ENCODE peak calls at places on chromosome 4, in five cellular contexts. H is CD8-positive, alpha-beta memory T cell; N is esophagus squamous epithelium; J is testis; P is colonic mucosa. V is an unnamed sample. For H3K9me3 and H3K27me3, the result is how much of the 10 kb centered on the place peaks cover.

GRCh38 chr4:110128092-110128989 is 70.1 kb downstream of the ELOVL6 start:
- DNase-seq in H (no peak), N (no peak), J (peak), P (peak), V (no peak)

GRCh38 chr4:173793937-173794510 is 264.0 kb upstream of the HAND2 start:
- DNase-seq in H (no peak), N (no peak), J (no peak), P (no peak), V (no peak)

GRCh38 chr4:26779224-26779623 is 81.4 kb upstream of the STIM2 start:
- DNase-seq in H (no peak), N (no peak), J (no peak), P (no peak), V (no peak)

GRCh38 chr4:157776930-157777329 is 395.9 kb downstream of the GASK1B start:
- DNase-seq in H (no peak), N (no peak), J (no peak), P (no peak), V (no peak)

GRCh38 chr4:8039290-8039689 is 99.6 kb upstream of the AFAP1 start:
- DNase-seq in H (no peak), N (no peak), J (peak), P (no peak), V (no peak)

GRCh38 chr4:186702940-186703339 is 20.7 kb downstream of the FAT1 start:
- DNase-seq in H (no peak), N (no peak), J (no peak), P (no peak), V (no peak)

GRCh38 chr4:29560452-29560851 is 1159.7 kb upstream of the PCDH7 start:
- DNase-seq in H (no peak), N (no peak), J (no peak), P (no peak), V (no peak)

GRCh38 chr4:163666335-163666888 is 171.9 kb downstream of the TMA16 start:
- DNase-seq in H (no peak), N (no peak), J (no peak), P (no peak), V (no peak)

GRCh38 chr4:173998471-173999144 is 284.9 kb downstream of the FBXO8 start:
- DNase-seq in H (no peak), N (no peak), J (no peak), P (no peak), V (no peak)

GRCh38 chr4:126958482-126958881 is 674.3 kb upstream of the INTU start:
- DNase-seq in H (no peak), N (no peak), J (no peak), P (no peak), V (no peak)

GRCh38 chr4:119139822-119140252 is 4.2 kb downstream of the MYOZ2 start:
- DNase-seq in H (peak), N (no peak), J (no peak), P (no peak), V (no peak)

GRCh38 chr4:113921089-113921842 is 58.2 kb downstream of the ARSJ start:
- DNase-seq in H (no peak), N (no peak), J (no peak), P (no peak), V (no peak)

GRCh38 chr4:2343476-2343875 is 75.0 kb downstream of the ZFYVE28 start:
- DNase-seq in H (no peak), N (no peak), J (peak), P (no peak), V (no peak)

GRCh38 chr4:151199496-151200190 is 77.3 kb upstream of the PRSS48 start:
- DNase-seq in H (no peak), N (no peak), J (no peak), P (no peak), V (no peak)

GRCh38 chr4:94455081-94455480 is 3.3 kb downstream of the PDLIM5 start:
- DNase-seq in H (no peak), N (no peak), J (no peak), P (peak), V (no peak)

GRCh38 chr4:156781852-156782251 is 189.7 kb downstream of the PDGFC start:
- DNase-seq in H (no peak), N (no peak), J (no peak), P (no peak), V (no peak)

GRCh38 chr4:26804876-26805275 is 55.8 kb upstream of the STIM2 start:
- DNase-seq in H (no peak), N (no peak), J (no peak), P (no peak), V (no peak)

GRCh38 chr4:40283413-40283812 is 51.7 kb upstream of the CHRNA9 start:
- DNase-seq in H (no peak), N (no peak), J (no peak), P (no peak), V (no peak)

GRCh38 chr4:96912731-96913130 is 1072.8 kb downstream of the PDHA2 start:
- DNase-seq in H (no peak), N (no peak), J (no peak), P (no peak), V (no peak)

GRCh38 chr4:168587326-168588125 is 90.7 kb downstream of the PALLD start:
- DNase-seq in H (no peak), N (no peak), J (no peak), P (no peak), V (no peak)

GRCh38 chr4:87270144-87270543 is 49.7 kb upstream of the KLHL8 start:
- DNase-seq in H (no peak), N (no peak), J (peak), P (no peak), V (peak)

GRCh38 chr4:157075811-157076577 is at the start of gene GLRB:
- DNase-seq in H (no peak), N (no peak), J (peak), P (no peak), V (no peak)

GRCh38 chr4:1790005-1790404 is 3.1 kb upstream of the FGFR3 start:
- DNase-seq in H (no peak), N (no peak), J (no peak), P (no peak), V (no peak)

GRCh38 chr4:123438031-123438430 is 41.4 kb downstream of the SPRY1 start:
- DNase-seq in H (no peak), N (no peak), J (peak), P (no peak), V (no peak)

GRCh38 chr4:149296503-149296902 is 519.1 kb downstream of the IQCM start:
- DNase-seq in H (no peak), N (no peak), J (no peak), P (no peak), V (no peak)

GRCh38 chr4:41360911-41361830 is 104.4 kb downstream of the UCHL1 start:
- DNase-seq in H (no peak), N (no peak), J (peak), P (peak), V (no peak)

GRCh38 chr4:73223258-73223651 is 35.3 kb downstream of the ANKRD17 start:
- DNase-seq in H (no peak), N (no peak), J (no peak), P (no peak), V (no peak)

GRCh38 chr4:52752921-52753320 is 1.7 kb upstream of the ERVMER34-1 start:
- DNase-seq in H (no peak), N (no peak), J (no peak), P (no peak), V (no peak)

GRCh38 chr4:38069271-38069760 is 109.1 kb downstream of the PTTG2 start:
- DNase-seq in H (no peak), N (no peak), J (no peak), P (peak), V (peak)

GRCh38 chr4:1305781-1306455 is 16.2 kb downstream of the MAEA start:
- DNase-seq in H (no peak), N (no peak), J (no peak), P (peak), V (no peak)

GRCh38 chr4:21900211-21900610 is 48.4 kb downstream of the KCNIP4 start:
- DNase-seq in H (no peak), N (no peak), J (no peak), P (no peak), V (no peak)

GRCh38 chr4:21898101-21898500 is 50.5 kb downstream of the KCNIP4 start:
- DNase-seq in H (no peak), N (no peak), J (no peak), P (no peak), V (no peak)

GRCh38 chr4:21901281-21901680 is 47.3 kb downstream of the KCNIP4 start:
- DNase-seq in H (no peak), N (no peak), J (no peak), P (no peak), V (no peak)

GRCh38 chr4:21896767-21897166 is 51.8 kb downstream of the KCNIP4 start:
- DNase-seq in H (no peak), N (no peak), J (no peak), P (no peak), V (no peak)

GRCh38 chr4:21901831-21902230 is 46.7 kb downstream of the KCNIP4 start:
- DNase-seq in H (no peak), N (no peak), J (no peak), P (no peak), V (no peak)
- H3K4me3 ChIP-seq in H (no peak), N (no peak), J (no peak), P (no peak), V (no peak)

GRCh38 chr4:28251831-28252230 is 1391.2 kb downstream of the STIM2 start:
- DNase-seq in H (no peak), N (no peak), J (no peak), P (no peak), V (no peak)
- H3K9me3 ChIP-seq in H (under half), N (under half), J (under half), P (under half), V (under half)

GRCh38 chr4:82287720-82288119 is 86.1 kb downstream of the HNRNPD start:
- DNase-seq in H (no peak), N (no peak), J (no peak), P (no peak), V (no peak)

GRCh38 chr4:82284475-82284857 is 89.3 kb downstream of the HNRNPD start:
- DNase-seq in H (no peak), N (no peak), J (no peak), P (no peak), V (no peak)

GRCh38 chr4:82282875-82283274 is 90.9 kb downstream of the HNRNPD start:
- DNase-seq in H (no peak), N (no peak), J (no peak), P (no peak), V (no peak)

DNA sequence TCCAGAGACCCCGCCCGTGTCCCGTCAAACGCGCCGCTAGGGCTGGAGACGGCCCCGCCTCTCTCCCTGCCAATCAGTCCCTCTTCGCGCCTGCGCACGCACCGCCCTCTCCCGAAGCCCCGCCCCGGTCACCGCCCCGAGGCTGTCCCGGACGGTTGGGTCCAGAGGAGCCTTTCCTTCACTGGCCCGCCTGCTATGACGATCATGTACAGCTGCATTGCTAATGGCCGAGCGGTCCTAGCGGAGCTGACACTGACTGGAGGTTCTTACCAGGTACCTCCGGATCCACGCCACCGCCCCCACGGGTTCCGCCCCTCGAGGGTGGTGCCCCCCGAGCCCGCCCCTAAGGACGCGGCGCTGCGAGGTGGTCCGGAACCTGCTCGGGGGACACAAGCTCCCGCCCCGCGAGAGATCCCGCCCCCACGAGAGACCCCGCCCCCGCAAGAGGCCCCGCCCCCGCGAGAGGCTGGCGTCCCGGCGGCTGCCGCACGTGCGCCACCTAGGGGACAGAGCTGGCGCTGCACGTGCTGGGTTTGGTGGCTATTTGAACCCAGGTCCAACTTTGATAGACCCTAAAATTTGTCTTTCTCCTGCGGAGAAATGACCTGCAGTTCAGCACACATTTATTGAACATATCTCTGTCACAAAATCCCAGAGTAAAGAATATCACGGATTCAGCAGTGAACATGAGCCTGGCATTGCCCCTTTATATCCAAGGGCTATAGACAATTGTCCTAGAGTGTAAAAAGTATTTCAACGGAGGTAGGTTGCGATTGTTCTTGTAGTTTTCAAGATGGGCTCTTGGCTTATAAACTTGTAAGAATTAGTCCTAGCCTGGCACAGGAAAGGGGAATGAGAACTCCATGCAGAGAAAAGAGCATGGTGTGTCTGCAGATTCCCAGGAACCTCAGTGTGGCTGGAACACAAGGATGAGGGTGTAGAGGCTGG is 88.7 kb downstream of the HNRNPD start:
- DNase-seq in H (peak), N (peak), J (peak), P (peak), V (peak)
- H3K27me3 ChIP-seq in H (under half), N (under half), J (under half), P (under half), V (under half)

GRCh38 chr4:10578027-10578426 is 106.5 kb downstream of the CLNK start:
- DNase-seq in H (no peak), N (no peak), J (no peak), P (no peak), V (no peak)

GRCh38 chr4:10576236-10576635 is 108.3 kb downstream of the CLNK start:
- DNase-seq in H (no peak), N (no peak), J (no peak), P (no peak), V (no peak)

GRCh38 chr4:10575414-10575813 is 109.2 kb downstream of the CLNK start:
- DNase-seq in H (no peak), N (no peak), J (no peak), P (no peak), V (no peak)

GRCh38 chr4:10577018-10577417 is 107.5 kb downstream of the CLNK start:
- DNase-seq in H (no peak), N (no peak), J (no peak), P (no peak), V (no peak)

DNA sequence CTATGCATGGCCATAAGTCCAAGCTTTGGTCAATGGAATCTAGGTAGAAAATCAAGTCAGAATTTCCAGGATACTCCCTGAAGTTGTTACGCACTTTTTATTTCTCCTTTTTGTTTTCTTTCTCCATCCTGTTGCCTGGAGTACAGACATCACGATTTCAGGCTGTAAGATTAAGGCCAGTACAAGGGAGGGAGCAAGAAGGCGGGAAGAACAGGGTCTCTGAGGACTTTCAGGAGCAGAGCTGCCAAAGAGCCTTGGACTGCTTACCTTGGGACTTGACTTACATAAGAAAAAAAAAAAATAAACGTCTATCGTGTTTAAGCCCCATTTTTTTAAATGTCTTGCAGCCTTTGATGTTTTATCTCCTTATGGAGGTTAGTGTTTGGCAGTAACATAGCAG is 107.1 kb downstream of the CLNK start:
- DNase-seq in H (no peak), N (no peak), J (peak), P (no peak), V (no peak)
- H3K4me3 ChIP-seq in H (no peak), N (no peak), J (no peak), P (no peak), V (no peak)

DNA sequence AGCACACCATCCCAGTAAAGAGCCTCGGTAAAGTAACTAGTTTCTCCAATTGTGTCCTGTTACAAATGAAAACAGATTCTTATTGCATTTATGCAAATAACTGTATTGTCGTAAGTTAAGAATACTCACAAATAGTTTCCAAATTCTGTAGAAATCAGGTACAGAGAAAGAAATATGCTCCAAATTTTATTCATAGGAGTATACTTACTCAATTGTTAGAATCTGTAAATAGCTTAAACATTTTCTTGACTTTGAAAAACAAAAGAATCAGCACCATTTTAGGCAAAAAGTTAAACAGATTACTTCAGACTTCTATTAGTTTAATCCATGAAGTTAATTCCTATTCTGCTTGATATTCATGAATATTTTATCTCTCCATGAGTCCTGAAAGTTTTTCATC is 10.7 kb downstream of the CNGA1 start:
- DNase-seq in H (no peak), N (no peak), J (no peak), P (no peak), V (no peak)
- H3K9me3 ChIP-seq in H (under half), N (under half), J (under half), P (under half), V (under half)

GRCh38 chr4:20916106-20916505 is 215.8 kb downstream of the PACRGL start:
- DNase-seq in H (peak), N (no peak), J (no peak), P (peak), V (no peak)
- H3K27me3 ChIP-seq in H (under half), N (under half), J (under half), P (under half), V (under half)

GRCh38 chr4:99645638-99646037 is 12.0 kb downstream of the C4orf54 start:
- DNase-seq in H (no peak), N (no peak), J (no peak), P (no peak), V (no peak)

GRCh38 chr4:99645036-99645435 is 12.6 kb downstream of the C4orf54 start:
- DNase-seq in H (no peak), N (no peak), J (no peak), P (no peak), V (peak)

GRCh38 chr4:99640676-99641075 is 17.0 kb downstream of the C4orf54 start:
- DNase-seq in H (no peak), N (no peak), J (no peak), P (no peak), V (no peak)

GRCh38 chr4:99644453-99644852 is 13.2 kb downstream of the C4orf54 start:
- DNase-seq in H (no peak), N (no peak), J (no peak), P (no peak), V (no peak)

GRCh38 chr4:99642725-99643489 is 14.7 kb downstream of the C4orf54 start:
- DNase-seq in H (no peak), N (no peak), J (peak), P (no peak), V (no peak)
- H3K4me3 ChIP-seq in H (no peak), N (no peak), J (no peak), P (no peak), V (no peak)

GRCh38 chr4:5489260-5489659 is 219.1 kb downstream of the EVC2 start:
- DNase-seq in H (no peak), N (no peak), J (no peak), P (no peak), V (no peak)
- H3K9me3 ChIP-seq in H (under half), N (under half), J (under half), P (under half), V (under half)

DNA sequence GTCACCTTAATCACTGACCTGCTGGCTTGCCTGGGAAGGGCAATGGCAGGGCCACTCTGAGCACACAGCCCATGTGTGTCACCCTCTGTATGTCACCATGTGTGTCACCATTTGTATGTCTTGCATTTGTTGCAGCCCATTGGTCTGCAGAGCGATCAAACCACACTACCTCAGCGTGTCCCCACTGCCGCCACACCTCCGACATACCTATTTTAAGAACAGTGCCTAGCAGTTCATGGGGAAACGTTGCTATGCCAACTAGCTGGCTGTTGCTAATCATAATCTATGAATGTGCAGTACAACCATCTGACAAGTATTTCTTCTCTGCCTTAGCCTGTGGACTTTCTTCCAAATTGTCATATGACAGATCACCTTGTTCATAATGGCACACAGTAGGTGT is 8.0 kb upstream of the CRMP1 start:
- DNase-seq in H (no peak), N (no peak), J (no peak), P (no peak), V (no peak)
- H3K27me3 ChIP-seq in H (under half), N (under half), J (under half), P (under half), V (under half)